ENCODE peak calls at places on chromosomes 16 and 17, in seven cellular contexts. N is GM12878, B is HepG2, M is SK-N-SH, X is K562, T is H1, R is HCT116. V is an unnamed sample. For H3K4me1, the result is how much of the 10 kb centered on the place peaks cover.

GRCh38 chr17:77995146-77995852 is 36.8 kb downstream of the TNRC6C start:
- DNase-seq in N (no peak), B (no peak), M (peak), X (no peak), T (no peak), R (no peak), V (no peak)

GRCh38 chr17:6381052-6381451 is 53.9 kb downstream of the AIPL1 start:
- DNase-seq in N (no peak), B (no peak), M (no peak), X (no peak), T (no peak), R (no peak), V (no peak)

GRCh38 chr17:81561494-81561885 is 9.3 kb upstream of the FAAP100 start:
- DNase-seq in N (no peak), B (no peak), M (no peak), X (no peak), T (no peak), R (no peak), V (no peak)

GRCh38 chr16:49019081-49019633 is 262.5 kb downstream of the CBLN1 start:
- DNase-seq in N (no peak), B (no peak), M (no peak), X (no peak), T (no peak), R (no peak), V (no peak)

GRCh38 chr17:59165933-59166342 is 10.4 kb downstream of the PRR11 start:
- DNase-seq in N (peak), B (peak), M (peak), X (peak), T (peak), R (peak), V (peak)

GRCh38 chr17:11896199-11896598 is 101.1 kb downstream of the ZNF18 start:
- DNase-seq in N (no peak), B (no peak), M (no peak), X (no peak), T (no peak), R (no peak), V (no peak)

GRCh38 chr17:38401459-38401858 is 26.8 kb upstream of the ARHGAP23 start:
- DNase-seq in N (no peak), B (no peak), M (peak), X (no peak), T (no peak), R (no peak), V (no peak)

GRCh38 chr17:30570596-30571265 is 93.5 kb downstream of the GOSR1 start:
- DNase-seq in N (no peak), B (no peak), M (no peak), X (no peak), T (no peak), R (no peak), V (no peak)

GRCh38 chr17:1104222-1104621 is 75.6 kb downstream of the ABR start:
- DNase-seq in N (no peak), B (no peak), M (peak), X (no peak), T (no peak), R (no peak), V (no peak)

GRCh38 chr16:11783319-11784047 is 13.6 kb downstream of the ZC3H7A start:
- DNase-seq in N (peak), B (no peak), M (no peak), X (peak), T (no peak), R (no peak), V (no peak)

GRCh38 chr17:72342061-72342460 is 221.2 kb downstream of the SOX9 start:
- DNase-seq in N (no peak), B (no peak), M (no peak), X (no peak), T (no peak), R (no peak), V (no peak)

GRCh38 chr16:58882292-58882691 is 148.2 kb upstream of the GOT2 start:
- DNase-seq in N (peak), B (no peak), M (no peak), X (no peak), T (no peak), R (no peak), V (no peak)

GRCh38 chr16:72859581-72859980 is 188.3 kb downstream of the ZFHX3 start:
- DNase-seq in N (no peak), B (no peak), M (no peak), X (no peak), T (no peak), R (no peak), V (no peak)

GRCh38 chr17:72110231-72110952 is 10.4 kb upstream of the SOX9 start:
- DNase-seq in N (no peak), B (no peak), M (no peak), X (no peak), T (no peak), R (no peak), V (no peak)

GRCh38 chr16:9844361-9844760 is 337.9 kb downstream of the GRIN2A start:
- DNase-seq in N (no peak), B (no peak), M (no peak), X (no peak), T (no peak), R (no peak), V (no peak)

GRCh38 chr17:72416054-72416691 is 295.4 kb downstream of the SOX9 start:
- DNase-seq in N (peak), B (no peak), M (peak), X (no peak), T (no peak), R (no peak), V (no peak)

GRCh38 chr16:11326737-11327276 is 18.5 kb upstream of the RMI2 start:
- DNase-seq in N (no peak), B (no peak), M (no peak), X (no peak), T (no peak), R (no peak), V (no peak)

GRCh38 chr17:27576429-27577123 is 54.4 kb upstream of the LGALS9 start:
- DNase-seq in N (no peak), B (peak), M (no peak), X (no peak), T (no peak), R (no peak), V (no peak)

GRCh38 chr17:37147301-37147812 is 198.6 kb downstream of the AATF start:
- DNase-seq in N (peak), B (peak), M (no peak), X (no peak), T (no peak), R (no peak), V (no peak)

GRCh38 chr16:75099075-75099667 is 17.4 kb downstream of the LDHD start:
- DNase-seq in N (no peak), B (no peak), M (peak), X (no peak), T (no peak), R (no peak), V (no peak)

GRCh38 chr17:21280081-21280518 is 4.4 kb upstream of the MAP2K3 start:
- DNase-seq in N (peak), B (peak), M (peak), X (peak), T (no peak), R (peak), V (peak)

GRCh38 chr16:49932449-49932848 is 76.5 kb upstream of the ZNF423 start:
- DNase-seq in N (no peak), B (no peak), M (no peak), X (no peak), T (no peak), R (no peak), V (no peak)

GRCh38 chr16:85609539-85609938 is 3.6 kb upstream of the GSE1 start:
- DNase-seq in N (no peak), B (no peak), M (no peak), X (no peak), T (no peak), R (no peak), V (no peak)

GRCh38 chr16:56662357-56663354 is 4.9 kb downstream of the MT1F start:
- DNase-seq in N (no peak), B (no peak), M (no peak), X (no peak), T (no peak), R (no peak), V (no peak)

GRCh38 chr17:64063766-64064224 is 43.4 kb upstream of the ICAM2 start:
- DNase-seq in N (no peak), B (peak), M (peak), X (peak), T (peak), R (no peak), V (peak)

GRCh38 chr16:86931410-86931941 is 353.1 kb downstream of the FOXL1 start:
- DNase-seq in N (no peak), B (no peak), M (no peak), X (peak), T (no peak), R (no peak), V (no peak)

GRCh38 chr17:81342700-81343070 is 47.6 kb upstream of the SLC38A10 start:
- DNase-seq in N (no peak), B (no peak), M (no peak), X (no peak), T (no peak), R (no peak), V (no peak)

GRCh38 chr16:84380405-84380804 is 12.1 kb downstream of the ATP2C2 start:
- DNase-seq in N (peak), B (no peak), M (no peak), X (no peak), T (no peak), R (no peak), V (no peak)

GRCh38 chr16:88684569-88685155 is 1.6 kb downstream of the SNAI3 start:
- DNase-seq in N (no peak), B (no peak), M (peak), X (no peak), T (no peak), R (no peak), V (no peak)
- H3K4me3 ChIP-seq in N (no peak), B (no peak), M (no peak), X (no peak), T (peak), R (no peak), V (no peak)

GRCh38 chr16:79276506-79276905 is 324.0 kb downstream of the MAF start:
- DNase-seq in N (no peak), B (no peak), M (no peak), X (no peak), T (no peak), R (no peak), V (no peak)
- H3K4me1 ChIP-seq in N (under half), B (under half), M (under half), X (under half), T (under half), R (under half), V (under half)

GRCh38 chr16:63289834-63290460 is 1253.7 kb upstream of the CDH8 start:
- DNase-seq in N (no peak), B (peak), M (peak), X (peak), T (peak), R (no peak), V (peak)
- TF ChIP-seq YY1 in N (no peak), B (no peak), M (no peak), X (no peak), T (no peak), R (no peak), V (no peak)

GRCh38 chr16:25060920-25061319 is 45.8 kb upstream of the ARHGAP17 start:
- DNase-seq in N (no peak), B (no peak), M (no peak), X (no peak), T (no peak), R (no peak), V (no peak)
- H3K4me3 ChIP-seq in N (no peak), B (no peak), M (no peak), X (no peak), T (no peak), R (no peak), V (no peak)

GRCh38 chr17:42109086-42109485 is 3.4 kb downstream of the DHX58 start:
- DNase-seq in N (no peak), B (no peak), M (no peak), X (no peak), T (no peak), R (no peak), V (no peak)
- H3K4me1 ChIP-seq in N (under half), B (under half), M (under half), X (under half), T (under half), R (under half), V (under half)

DNA sequence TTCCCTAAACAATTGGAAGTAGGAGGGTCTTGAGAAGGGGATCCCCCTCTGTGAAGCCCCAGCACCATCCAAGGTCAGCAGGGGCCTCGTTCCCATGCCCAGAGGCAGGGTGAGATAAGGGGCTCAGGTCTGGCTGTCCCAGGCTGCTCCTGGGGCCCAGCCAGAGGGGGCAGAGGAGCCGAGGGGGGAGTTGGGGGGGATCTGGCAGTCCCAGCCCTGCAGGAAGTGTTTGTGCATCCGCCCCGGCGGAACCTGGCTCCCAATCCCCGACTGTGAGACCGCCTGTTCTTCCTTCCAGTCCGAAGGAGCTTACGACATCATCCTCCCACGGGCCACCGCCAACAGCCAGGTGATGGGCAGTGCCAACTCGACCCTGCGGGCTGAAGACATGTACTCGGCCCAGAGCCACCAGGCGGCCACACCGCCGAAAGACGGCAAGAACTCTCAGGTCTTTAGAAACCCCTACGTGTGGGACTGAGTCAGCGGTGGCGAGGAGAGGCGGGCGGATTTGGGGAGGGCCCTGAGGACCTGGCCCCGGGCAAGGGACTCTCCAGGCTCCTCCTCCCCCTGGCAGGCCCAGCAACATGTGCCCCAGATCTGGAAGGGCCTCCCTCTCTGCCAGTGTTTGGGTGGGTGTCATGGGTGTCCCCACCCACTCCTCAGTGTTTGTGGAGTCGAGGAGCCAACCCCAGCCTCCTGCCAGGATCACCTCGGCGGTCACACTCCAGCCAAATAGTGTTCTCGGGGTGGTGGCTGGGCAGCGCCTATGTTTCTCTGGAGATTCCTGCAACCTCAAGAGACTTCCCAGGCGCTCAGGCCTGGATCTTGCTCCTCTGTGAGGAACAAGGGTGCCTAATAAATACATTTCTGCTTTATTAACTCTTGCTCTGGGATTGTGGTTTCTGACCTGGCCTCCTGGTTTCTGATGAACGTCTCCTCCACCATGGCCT is 14.9 kb downstream of the GPRC5C start:
- DNase-seq in N (no peak), B (no peak), M (peak), X (no peak), T (no peak), R (no peak), V (no peak)
- TF ChIP-seq YY1 in N (no peak), B (no peak), M (no peak), X (no peak), T (no peak), R (no peak), V (no peak)

DNA sequence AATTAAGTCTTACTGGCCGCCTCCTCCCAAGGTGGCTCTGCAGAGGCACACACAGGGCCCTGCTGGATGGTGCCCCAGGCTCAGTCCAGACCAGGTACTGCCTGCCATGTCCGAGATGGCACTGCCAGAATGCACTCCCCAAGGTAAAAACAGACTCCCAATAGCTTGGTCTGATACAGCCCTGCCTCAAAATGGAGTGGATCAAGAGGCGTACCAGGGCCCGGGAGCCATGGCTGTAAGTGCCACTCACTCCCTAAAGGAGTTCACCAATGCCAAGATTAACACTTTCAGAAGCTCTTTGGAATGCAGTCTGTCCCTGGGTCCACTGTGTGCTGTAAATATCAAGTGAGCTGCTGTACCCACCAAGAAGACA is 576 bp upstream of the MYO18A start:
- DNase-seq in N (no peak), B (no peak), M (no peak), X (no peak), T (no peak), R (no peak), V (no peak)
- H3K4me3 ChIP-seq in N (peak), B (peak), M (peak), X (peak), T (peak), R (peak), V (peak)

DNA sequence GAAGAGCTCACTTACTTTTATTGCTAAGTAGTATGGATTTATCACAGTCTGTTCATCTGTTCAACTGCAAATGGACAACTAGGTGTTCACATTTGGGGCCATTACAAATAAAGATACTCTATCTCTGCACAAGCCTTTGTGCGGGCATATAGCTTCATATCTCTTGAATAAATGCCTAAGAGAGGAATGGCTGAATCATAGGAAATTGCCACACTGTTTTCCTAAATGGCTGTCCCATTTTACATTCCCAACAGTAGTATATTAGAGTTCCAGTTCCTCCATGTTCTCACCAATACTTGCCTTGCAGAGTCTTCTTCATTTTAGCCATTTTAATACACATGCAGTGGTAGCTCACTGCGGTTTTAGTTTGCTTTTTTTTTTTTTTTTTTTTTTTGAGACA is 20.5 kb downstream of the NSMCE1 start:
- DNase-seq in N (no peak), B (no peak), M (no peak), X (no peak), T (no peak), R (no peak), V (no peak)
- H3K4me1 ChIP-seq in N (under half), B (under half), M (under half), X (under half), T (under half), R (under half), V (under half)

GRCh38 chr17:40419559-40420331 is 2.0 kb upstream of the TOP2A start:
- DNase-seq in N (no peak), B (peak), M (peak), X (no peak), T (no peak), R (no peak), V (no peak)
- TF ChIP-seq YY1 in N (no peak), B (peak), M (no peak), X (no peak), T (no peak), R (no peak), V (no peak)